ENCODE peak calls at places on chromosomes 11 and 22, in five cellular contexts. One of them, this sample, is unnamed.

GRCh38 chr11:36150986-36151385 is 138.2 kb downstream of the COMMD9 start:
- DNase-seq in neuronal stem cell: no peak
- DNase-seq in A549: no peak
- DNase-seq in right lobe of liver: no peak
- DNase-seq in lung: no peak
- DNase-seq in this sample: no peak

GRCh38 chr11:109241988-109242387 is 180.0 kb upstream of the C11orf87 start:
- DNase-seq in neuronal stem cell: no peak
- DNase-seq in A549: no peak
- DNase-seq in right lobe of liver: no peak
- DNase-seq in lung: no peak
- DNase-seq in this sample: no peak

GRCh38 chr11:46361283-46362145 is 14.3 kb downstream of the DGKZ start:
- DNase-seq in neuronal stem cell: no peak
- DNase-seq in A549: no peak
- DNase-seq in right lobe of liver: peak; percentile 61
- DNase-seq in lung: peak; percentile 66
- DNase-seq in this sample: no peak

GRCh38 chr11:124586247-124586860 is 16.6 kb downstream of the OR8A1 start:
- DNase-seq in neuronal stem cell: peak; percentile 48
- DNase-seq in A549: peak; percentile 2
- DNase-seq in right lobe of liver: peak; percentile 30
- DNase-seq in lung: peak; percentile 51
- DNase-seq in this sample: no peak

GRCh38 chr11:75189075-75189474 is 38.2 kb downstream of the SLCO2B1 start:
- DNase-seq in neuronal stem cell: no peak
- DNase-seq in A549: no peak
- DNase-seq in right lobe of liver: no peak
- DNase-seq in lung: no peak
- DNase-seq in this sample: no peak

GRCh38 chr11:74370122-74370521 is 28.1 kb downstream of the PGM2L1 start:
- DNase-seq in neuronal stem cell: no peak
- DNase-seq in A549: no peak
- DNase-seq in right lobe of liver: no peak
- DNase-seq in lung: no peak
- DNase-seq in this sample: no peak

GRCh38 chr11:123674297-123674696 is 19.9 kb upstream of the SCN3B start:
- DNase-seq in neuronal stem cell: no peak
- DNase-seq in A549: no peak
- DNase-seq in right lobe of liver: no peak
- DNase-seq in lung: no peak
- DNase-seq in this sample: no peak

GRCh38 chr22:19125474-19126308 is 3.5 kb upstream of the DGCR2 start:
- DNase-seq in neuronal stem cell: no peak
- DNase-seq in A549: no peak
- DNase-seq in right lobe of liver: no peak
- DNase-seq in lung: no peak
- DNase-seq in this sample: no peak

GRCh38 chr11:134743809-134744195 is 331.8 kb upstream of the B3GAT1 start:
- DNase-seq in neuronal stem cell: no peak
- DNase-seq in A549: no peak
- DNase-seq in right lobe of liver: no peak
- DNase-seq in lung: no peak
- DNase-seq in this sample: no peak

GRCh38 chr11:68459886-68460740 is 439 bp upstream of the PPP6R3 start:
- DNase-seq in neuronal stem cell: peak; percentile 99
- DNase-seq in A549: peak; percentile 98
- DNase-seq in right lobe of liver: peak; percentile 96
- DNase-seq in lung: peak; percentile 98
- DNase-seq in this sample: peak; percentile 96

GRCh38 chr11:64242920-64243854 is 2.3 kb downstream of the FKBP2 start:
- DNase-seq in neuronal stem cell: no peak
- DNase-seq in A549: no peak
- DNase-seq in right lobe of liver: no peak
- DNase-seq in lung: no peak
- DNase-seq in this sample: no peak

GRCh38 chr11:64245797-64246623 is 733 bp downstream of the PPP1R14B start:
- DNase-seq in neuronal stem cell: no peak
- DNase-seq in A549: peak; percentile 88
- DNase-seq in right lobe of liver: peak; percentile 78
- DNase-seq in lung: peak; percentile 65
- DNase-seq in this sample: peak; percentile 69

GRCh38 chr11:64245401-64245796 is 1.3 kb downstream of the PPP1R14B start:
- DNase-seq in neuronal stem cell: no peak
- DNase-seq in A549: no peak
- DNase-seq in right lobe of liver: no peak
- DNase-seq in lung: no peak
- DNase-seq in this sample: no peak

GRCh38 chr11:64244107-64244506 is 2.6 kb downstream of the PPP1R14B start:
- DNase-seq in neuronal stem cell: no peak
- DNase-seq in A549: no peak
- DNase-seq in right lobe of liver: no peak
- DNase-seq in lung: no peak
- DNase-seq in this sample: no peak

GRCh38 chr11:64244966-64245365 is 1.8 kb downstream of the PPP1R14B start:
- DNase-seq in neuronal stem cell: no peak
- DNase-seq in A549: no peak
- DNase-seq in right lobe of liver: no peak
- DNase-seq in lung: no peak
- DNase-seq in this sample: no peak
- H3K4me1 ChIP-seq in neuronal stem cell: peaks cover 37% of the 10 kb centered on the region
- H3K4me1 ChIP-seq in A549: peaks cover 43% of the 10 kb centered on the region
- H3K4me1 ChIP-seq in right lobe of liver: no peaks in the 10 kb centered on the region
- H3K4me1 ChIP-seq in lung: peaks cover 16% of the 10 kb centered on the region
- H3K4me1 ChIP-seq in this sample: peaks cover 45% of the 10 kb centered on the region

DNA sequence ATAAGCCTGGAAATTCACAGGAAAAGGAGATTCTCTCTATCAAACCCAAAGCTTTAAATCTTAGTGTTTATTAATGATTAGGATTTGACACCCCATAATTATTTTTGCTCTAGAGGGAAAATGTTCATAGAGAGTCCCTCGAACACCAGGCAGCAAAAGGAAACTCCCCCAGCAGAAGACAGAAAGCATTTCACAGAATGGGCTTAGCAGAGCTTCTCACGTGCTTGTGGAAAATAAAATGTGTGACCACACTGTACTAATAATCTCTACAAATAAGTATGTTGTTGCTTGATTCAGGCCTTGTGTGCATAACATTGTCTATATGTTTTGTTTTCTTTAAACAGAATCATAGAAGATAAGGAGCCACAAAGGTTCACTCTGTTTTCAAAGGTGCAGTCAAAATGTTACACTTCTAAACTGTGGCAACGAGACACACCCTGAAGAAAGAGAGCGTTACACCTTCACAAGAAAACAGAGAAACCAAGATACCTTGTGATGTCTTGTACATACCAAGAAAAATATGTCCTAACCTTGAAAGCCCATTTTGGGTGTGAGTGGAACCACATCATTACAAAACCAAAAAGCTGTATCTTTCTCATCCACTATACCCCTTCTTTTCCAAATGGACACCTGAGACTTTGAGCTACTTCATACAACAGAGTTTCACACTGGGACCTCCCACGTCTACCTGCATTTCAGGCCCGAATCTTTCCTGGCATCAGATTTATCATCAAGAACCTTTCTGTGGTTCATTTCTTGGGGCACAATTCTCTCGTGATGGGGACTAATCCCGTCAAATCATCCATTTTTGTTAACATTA is 282.5 kb downstream of the ETS1 start:
- DNase-seq in neuronal stem cell: no peak
- DNase-seq in A549: no peak
- DNase-seq in right lobe of liver: no peak
- DNase-seq in lung: no peak
- DNase-seq in this sample: no peak
- H3K4me1 ChIP-seq in neuronal stem cell: no peaks in the 10 kb centered on the region
- H3K4me1 ChIP-seq in A549: no peaks in the 10 kb centered on the region
- H3K4me1 ChIP-seq in right lobe of liver: no peaks in the 10 kb centered on the region
- H3K4me1 ChIP-seq in lung: no peaks in the 10 kb centered on the region
- H3K4me1 ChIP-seq in this sample: no peaks in the 10 kb centered on the region

DNA sequence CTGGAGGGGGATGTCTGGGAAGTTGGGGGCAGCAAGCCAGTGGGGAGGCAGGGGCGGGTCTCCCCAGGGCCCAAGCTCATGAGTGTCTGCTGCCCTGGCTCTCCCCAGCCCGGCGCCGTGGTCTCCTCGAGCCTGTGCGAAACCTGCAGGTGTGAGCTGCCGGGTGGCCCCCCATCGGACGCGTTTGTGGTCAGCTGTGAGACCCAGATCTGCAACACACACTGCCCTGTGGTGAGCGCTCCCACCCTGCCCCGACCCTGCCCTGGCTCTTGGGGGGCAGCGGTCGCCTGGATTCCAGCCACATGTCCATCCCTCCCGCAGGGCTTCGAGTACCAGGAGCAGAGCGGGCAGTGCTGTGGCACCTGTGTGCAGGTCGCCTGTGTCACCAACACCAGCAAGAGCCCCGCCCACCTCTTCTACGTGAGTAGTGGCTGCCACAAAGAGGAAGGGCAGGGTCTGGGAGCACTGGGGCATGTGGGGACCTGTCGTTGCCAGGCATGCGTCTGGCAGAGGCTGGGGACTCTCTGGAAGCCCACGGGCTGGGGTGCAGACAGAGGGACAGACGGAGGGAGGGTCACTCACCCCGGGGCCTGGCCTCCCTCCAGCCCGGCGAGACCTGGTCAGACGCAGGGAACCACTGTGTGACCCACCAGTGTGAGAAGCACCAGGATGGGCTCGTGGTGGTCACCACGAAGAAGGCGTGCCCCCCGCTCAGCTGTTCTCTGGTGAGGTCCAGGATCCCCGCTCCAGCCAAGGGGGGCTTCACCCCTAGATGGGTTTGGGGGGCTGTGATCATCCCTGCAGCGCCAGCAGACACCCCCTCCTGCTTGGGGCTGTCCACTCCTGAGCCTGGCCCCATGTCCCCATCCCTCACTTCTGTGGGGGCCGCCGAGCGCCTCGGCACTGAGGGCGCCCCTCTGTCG is 23.8 kb upstream of the MUC5B start:
- DNase-seq in neuronal stem cell: no peak
- DNase-seq in A549: no peak
- DNase-seq in right lobe of liver: peak; percentile 17
- DNase-seq in lung: no peak
- DNase-seq in this sample: no peak
- H3K4me1 ChIP-seq in neuronal stem cell: no peaks in the 10 kb centered on the region
- H3K4me1 ChIP-seq in A549: peaks cover 18% of the 10 kb centered on the region
- H3K4me1 ChIP-seq in right lobe of liver: no peaks in the 10 kb centered on the region
- H3K4me1 ChIP-seq in lung: no peaks in the 10 kb centered on the region
- H3K4me1 ChIP-seq in this sample: no peaks in the 10 kb centered on the region

GRCh38 chr11:58999291-58999680 is 60.0 kb downstream of the GLYATL1 start:
- DNase-seq in neuronal stem cell: no peak
- DNase-seq in A549: no peak
- DNase-seq in right lobe of liver: no peak
- DNase-seq in lung: no peak
- DNase-seq in this sample: no peak

GRCh38 chr11:58998480-58999290 is 59.4 kb downstream of the GLYATL1 start:
- DNase-seq in neuronal stem cell: no peak
- DNase-seq in A549: no peak
- DNase-seq in right lobe of liver: no peak
- DNase-seq in lung: no peak
- DNase-seq in this sample: no peak

GRCh38 chr11:58994171-58994570 is 54.9 kb downstream of the GLYATL1 start:
- DNase-seq in neuronal stem cell: no peak
- DNase-seq in A549: no peak
- DNase-seq in right lobe of liver: no peak
- DNase-seq in lung: no peak
- DNase-seq in this sample: no peak

DNA sequence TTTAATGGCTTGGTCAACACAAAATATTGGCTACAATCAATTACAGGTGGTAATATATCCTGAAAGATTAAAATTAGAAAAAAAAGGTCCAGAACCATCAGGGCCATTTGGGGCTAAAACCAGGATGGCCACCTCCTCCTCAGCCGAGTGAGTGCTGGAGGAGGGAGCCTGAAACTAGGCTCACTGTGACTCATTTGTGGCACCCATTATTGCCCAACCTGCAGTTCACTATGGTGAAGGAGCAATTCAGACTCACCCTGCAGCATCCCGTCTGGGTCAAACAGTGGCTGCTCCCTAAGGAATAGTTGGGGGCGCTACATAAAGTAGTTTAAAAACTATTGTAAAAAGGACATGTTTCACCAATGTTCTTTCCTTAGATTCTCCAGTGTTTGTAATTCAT is 60.7 kb downstream of the GLYATL1 start:
- DNase-seq in neuronal stem cell: no peak
- DNase-seq in A549: no peak
- DNase-seq in right lobe of liver: peak; percentile 33
- DNase-seq in lung: no peak
- DNase-seq in this sample: no peak
- H3K4me1 ChIP-seq in neuronal stem cell: no peaks in the 10 kb centered on the region
- H3K4me1 ChIP-seq in A549: no peaks in the 10 kb centered on the region
- H3K4me1 ChIP-seq in right lobe of liver: peaks cover 3% of the 10 kb centered on the region
- H3K4me1 ChIP-seq in lung: no peaks in the 10 kb centered on the region
- H3K4me1 ChIP-seq in this sample: no peaks in the 10 kb centered on the region

GRCh38 chr11:64760759-64761417 is 1.1 kb upstream of the PYGM start:
- DNase-seq in neuronal stem cell: no peak
- DNase-seq in A549: no peak
- DNase-seq in right lobe of liver: no peak
- DNase-seq in lung: no peak
- DNase-seq in this sample: no peak

GRCh38 chr11:64757549-64758329 is 2.0 kb downstream of the PYGM start:
- DNase-seq in neuronal stem cell: no peak
- DNase-seq in A549: no peak
- DNase-seq in right lobe of liver: no peak
- DNase-seq in lung: no peak
- DNase-seq in this sample: no peak

GRCh38 chr11:64759131-64759721 is 548 bp downstream of the PYGM start:
- DNase-seq in neuronal stem cell: no peak
- DNase-seq in A549: no peak
- DNase-seq in right lobe of liver: no peak
- DNase-seq in lung: no peak
- DNase-seq in this sample: no peak

GRCh38 chr11:64759722-64760719 is at the start of gene PYGM:
- DNase-seq in neuronal stem cell: peak; percentile 66
- DNase-seq in A549: no peak
- DNase-seq in right lobe of liver: peak; percentile 26
- DNase-seq in lung: no peak
- DNase-seq in this sample: peak; percentile 70

DNA sequence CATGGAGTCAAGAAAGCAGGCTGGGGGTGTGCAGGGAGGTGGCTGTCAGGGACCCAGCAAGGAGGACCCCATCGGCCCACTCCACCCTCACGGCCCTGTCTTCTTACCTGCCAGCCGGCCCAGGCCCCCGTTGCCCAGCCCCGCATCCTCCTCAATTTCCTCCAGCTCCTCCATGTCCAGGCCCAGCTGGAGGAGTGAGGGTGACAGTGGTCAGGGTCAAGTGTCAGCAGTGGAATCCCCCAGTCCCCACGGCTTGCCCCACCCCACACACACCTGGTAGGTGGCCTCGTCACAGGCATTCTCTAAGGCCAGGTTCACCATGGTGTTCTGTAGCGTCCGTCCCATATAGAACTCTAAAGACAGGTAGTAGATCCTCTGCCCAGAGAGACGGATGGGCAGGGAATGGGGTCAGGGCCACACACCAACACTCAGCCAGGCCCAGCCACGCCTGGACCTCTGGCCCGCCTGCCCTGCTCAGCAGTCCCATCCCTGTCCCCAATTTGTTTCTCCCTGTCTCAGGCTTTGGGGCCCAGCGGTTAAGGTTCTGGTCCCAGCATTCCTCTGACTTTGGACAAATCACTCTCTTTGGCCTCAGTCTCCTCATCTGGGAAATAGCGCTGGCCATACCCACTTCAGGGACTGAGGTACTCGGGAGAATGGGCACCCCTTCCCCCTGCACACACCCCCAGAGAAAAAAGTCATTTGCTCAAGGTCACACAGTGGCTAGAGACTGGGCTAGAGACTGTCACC is 1.3 kb downstream of the PYGM start:
- DNase-seq in neuronal stem cell: no peak
- DNase-seq in A549: no peak
- DNase-seq in right lobe of liver: no peak
- DNase-seq in lung: no peak
- DNase-seq in this sample: no peak
- H3K4me1 ChIP-seq in neuronal stem cell: peaks cover 46% of the 10 kb centered on the region
- H3K4me1 ChIP-seq in A549: peaks cover 5% of the 10 kb centered on the region
- H3K4me1 ChIP-seq in right lobe of liver: no peaks in the 10 kb centered on the region
- H3K4me1 ChIP-seq in lung: peaks cover 12% of the 10 kb centered on the region
- H3K4me1 ChIP-seq in this sample: peaks cover 51% of the 10 kb centered on the region

This sample was measured in thoracic aorta.